ENCODE peak calls at places on chromosomes 2 and 18, in seven cellular contexts. One of them, this sample, is unnamed.

GRCh38 chr2:27765621-27766286 is 5.8 kb upstream of the MRPL33 start:
- DNase-seq in activated B cell treated with CpG ODN at 0.5 μM for 24 hours: no peak
- DNase-seq in uterus: peak; percentile 43
- DNase-seq in GM23338: no peak
- DNase-seq in CD8-positive, alpha-beta T cell: peak; percentile 31
- DNase-seq in retinal pigment epithelial cell: no peak
- DNase-seq in H9: no peak
- DNase-seq in this sample: no peak

GRCh38 chr18:55232506-55232905 is 273.2 kb upstream of the CCDC68 start:
- DNase-seq in activated B cell treated with CpG ODN at 0.5 μM for 24 hours: no peak
- DNase-seq in uterus: no peak
- DNase-seq in GM23338: no peak
- DNase-seq in CD8-positive, alpha-beta T cell: no peak
- DNase-seq in retinal pigment epithelial cell: no peak
- DNase-seq in H9: no peak
- DNase-seq in this sample: no peak

GRCh38 chr2:159703491-159703890 is 8.8 kb upstream of the MARCHF7 start:
- DNase-seq in activated B cell treated with CpG ODN at 0.5 μM for 24 hours: no peak
- DNase-seq in uterus: no peak
- DNase-seq in GM23338: no peak
- DNase-seq in CD8-positive, alpha-beta T cell: no peak
- DNase-seq in retinal pigment epithelial cell: no peak
- DNase-seq in H9: no peak
- DNase-seq in this sample: no peak

GRCh38 chr2:217402622-217403383 is 542.9 kb upstream of the TNP1 start:
- DNase-seq in activated B cell treated with CpG ODN at 0.5 μM for 24 hours: no peak
- DNase-seq in uterus: peak; percentile 89
- DNase-seq in GM23338: no peak
- DNase-seq in CD8-positive, alpha-beta T cell: no peak
- DNase-seq in retinal pigment epithelial cell: peak; percentile 58
- DNase-seq in H9: no peak
- DNase-seq in this sample: peak; percentile 76

GRCh38 chr2:64212346-64212745 is 68.1 kb upstream of the PELI1 start:
- DNase-seq in activated B cell treated with CpG ODN at 0.5 μM for 24 hours: no peak
- DNase-seq in uterus: no peak
- DNase-seq in GM23338: no peak
- DNase-seq in CD8-positive, alpha-beta T cell: no peak
- DNase-seq in retinal pigment epithelial cell: no peak
- DNase-seq in H9: no peak
- DNase-seq in this sample: no peak

GRCh38 chr18:7452331-7452730 is 114.8 kb upstream of the PTPRM start:
- DNase-seq in activated B cell treated with CpG ODN at 0.5 μM for 24 hours: no peak
- DNase-seq in uterus: no peak
- DNase-seq in GM23338: peak; percentile 81
- DNase-seq in CD8-positive, alpha-beta T cell: no peak
- DNase-seq in retinal pigment epithelial cell: no peak
- DNase-seq in H9: peak; percentile 78
- DNase-seq in this sample: no peak

GRCh38 chr18:21996261-21996892 is 173.0 kb upstream of the GATA6 start:
- DNase-seq in activated B cell treated with CpG ODN at 0.5 μM for 24 hours: no peak
- DNase-seq in uterus: peak; percentile 55
- DNase-seq in GM23338: no peak
- DNase-seq in CD8-positive, alpha-beta T cell: no peak
- DNase-seq in retinal pigment epithelial cell: no peak
- DNase-seq in H9: no peak
- DNase-seq in this sample: no peak

GRCh38 chr2:149160701-149161217 is 122.3 kb downstream of the LYPD6B start:
- DNase-seq in activated B cell treated with CpG ODN at 0.5 μM for 24 hours: no peak
- DNase-seq in uterus: no peak
- DNase-seq in GM23338: no peak
- DNase-seq in CD8-positive, alpha-beta T cell: peak; percentile 5
- DNase-seq in retinal pigment epithelial cell: no peak
- DNase-seq in H9: no peak
- DNase-seq in this sample: no peak

GRCh38 chr2:220533485-220533884 is 906.1 kb downstream of the SLC4A3 start:
- DNase-seq in activated B cell treated with CpG ODN at 0.5 μM for 24 hours: no peak
- DNase-seq in uterus: no peak
- DNase-seq in GM23338: peak; percentile 61
- DNase-seq in CD8-positive, alpha-beta T cell: no peak
- DNase-seq in retinal pigment epithelial cell: no peak
- DNase-seq in H9: peak; percentile 53
- DNase-seq in this sample: no peak

GRCh38 chr2:141499123-141499522 is 631.7 kb downstream of the LRP1B start:
- DNase-seq in activated B cell treated with CpG ODN at 0.5 μM for 24 hours: no peak
- DNase-seq in uterus: no peak
- DNase-seq in GM23338: no peak
- DNase-seq in CD8-positive, alpha-beta T cell: no peak
- DNase-seq in retinal pigment epithelial cell: no peak
- DNase-seq in H9: no peak
- DNase-seq in this sample: no peak

GRCh38 chr18:69490813-69491212 is 90.1 kb downstream of the DOK6 start:
- DNase-seq in activated B cell treated with CpG ODN at 0.5 μM for 24 hours: no peak
- DNase-seq in uterus: no peak
- DNase-seq in GM23338: no peak
- DNase-seq in CD8-positive, alpha-beta T cell: no peak
- DNase-seq in retinal pigment epithelial cell: no peak
- DNase-seq in H9: no peak
- DNase-seq in this sample: no peak

GRCh38 chr2:7363906-7364305 is 446.7 kb downstream of the RNF144A start:
- DNase-seq in activated B cell treated with CpG ODN at 0.5 μM for 24 hours: no peak
- DNase-seq in uterus: no peak
- DNase-seq in GM23338: peak; percentile 16
- DNase-seq in CD8-positive, alpha-beta T cell: no peak
- DNase-seq in retinal pigment epithelial cell: no peak
- DNase-seq in H9: no peak
- DNase-seq in this sample: no peak

GRCh38 chr2:236250909-236251579 is 13.2 kb downstream of the ASB18 start:
- DNase-seq in activated B cell treated with CpG ODN at 0.5 μM for 24 hours: no peak
- DNase-seq in uterus: no peak
- DNase-seq in GM23338: no peak
- DNase-seq in CD8-positive, alpha-beta T cell: no peak
- DNase-seq in retinal pigment epithelial cell: no peak
- DNase-seq in H9: no peak
- DNase-seq in this sample: no peak

GRCh38 chr2:30206461-30207430 is 24.6 kb upstream of the LBH start:
- DNase-seq in activated B cell treated with CpG ODN at 0.5 μM for 24 hours: no peak
- DNase-seq in uterus: no peak
- DNase-seq in GM23338: no peak
- DNase-seq in CD8-positive, alpha-beta T cell: no peak
- DNase-seq in retinal pigment epithelial cell: no peak
- DNase-seq in H9: no peak
- DNase-seq in this sample: no peak

GRCh38 chr2:183242937-183243336 is 118.7 kb downstream of the NUP35 start:
- DNase-seq in activated B cell treated with CpG ODN at 0.5 μM for 24 hours: no peak
- DNase-seq in uterus: no peak
- DNase-seq in GM23338: no peak
- DNase-seq in CD8-positive, alpha-beta T cell: no peak
- DNase-seq in retinal pigment epithelial cell: no peak
- DNase-seq in H9: no peak
- DNase-seq in this sample: no peak

DNA sequence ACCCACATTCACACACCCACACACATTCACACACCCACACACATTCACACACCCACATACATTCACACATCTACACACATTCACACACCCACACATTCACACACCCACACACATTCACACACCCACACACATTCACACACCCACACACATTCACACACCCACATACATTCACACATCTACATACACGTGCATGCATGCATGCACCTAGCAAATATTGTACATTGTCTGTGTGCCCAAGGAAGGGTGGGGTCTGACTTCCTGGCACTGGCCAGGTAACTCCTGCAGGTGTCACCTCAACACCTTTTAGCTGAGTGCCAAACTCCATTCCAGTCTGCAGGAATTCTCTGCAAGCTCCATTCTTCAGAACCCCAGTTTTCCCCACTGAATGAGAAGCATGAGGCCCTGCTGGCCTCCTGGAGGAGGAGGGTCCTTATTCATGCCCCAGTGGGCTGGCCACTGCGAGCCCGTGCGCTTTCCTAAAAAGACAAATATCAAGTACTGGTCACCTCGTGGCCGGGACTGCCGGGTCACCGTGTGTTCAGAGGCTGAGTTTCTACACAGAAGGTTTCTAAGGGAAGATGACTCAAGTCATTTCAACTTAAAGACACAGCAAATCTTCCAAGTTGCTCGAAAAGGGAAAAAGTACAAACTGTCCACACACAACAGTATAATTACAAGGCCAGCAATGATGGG is 131.5 kb downstream of the HDAC4 start:
- DNase-seq in activated B cell treated with CpG ODN at 0.5 μM for 24 hours: no peak
- DNase-seq in uterus: no peak
- DNase-seq in GM23338: no peak
- DNase-seq in CD8-positive, alpha-beta T cell: no peak
- DNase-seq in retinal pigment epithelial cell: no peak
- DNase-seq in H9: no peak
- DNase-seq in this sample: no peak
- TF ChIP-seq CTCF in activated B cell treated with CpG ODN at 0.5 μM for 24 hours: no peak
- TF ChIP-seq CTCF in uterus: no peak
- TF ChIP-seq CTCF in GM23338: no peak
- TF ChIP-seq CTCF in CD8-positive, alpha-beta T cell: no peak
- TF ChIP-seq CTCF in retinal pigment epithelial cell: no peak
- TF ChIP-seq CTCF in H9: no peak
- TF ChIP-seq CTCF in this sample: no peak

GRCh38 chr2:104432972-104433371 is 420.9 kb upstream of the POU3F3 start:
- DNase-seq in activated B cell treated with CpG ODN at 0.5 μM for 24 hours: no peak
- DNase-seq in uterus: no peak
- DNase-seq in GM23338: no peak
- DNase-seq in CD8-positive, alpha-beta T cell: no peak
- DNase-seq in retinal pigment epithelial cell: no peak
- DNase-seq in H9: no peak
- DNase-seq in this sample: no peak

GRCh38 chr2:104431701-104432121 is 422.2 kb upstream of the POU3F3 start:
- DNase-seq in activated B cell treated with CpG ODN at 0.5 μM for 24 hours: no peak
- DNase-seq in uterus: no peak
- DNase-seq in GM23338: no peak
- DNase-seq in CD8-positive, alpha-beta T cell: no peak
- DNase-seq in retinal pigment epithelial cell: no peak
- DNase-seq in H9: no peak
- DNase-seq in this sample: no peak

GRCh38 chr2:104434966-104435365 is 418.9 kb upstream of the POU3F3 start:
- DNase-seq in activated B cell treated with CpG ODN at 0.5 μM for 24 hours: no peak
- DNase-seq in uterus: no peak
- DNase-seq in GM23338: no peak
- DNase-seq in CD8-positive, alpha-beta T cell: no peak
- DNase-seq in retinal pigment epithelial cell: no peak
- DNase-seq in H9: no peak
- DNase-seq in this sample: no peak

GRCh38 chr2:104432401-104432800 is 421.5 kb upstream of the POU3F3 start:
- DNase-seq in activated B cell treated with CpG ODN at 0.5 μM for 24 hours: no peak
- DNase-seq in uterus: no peak
- DNase-seq in GM23338: no peak
- DNase-seq in CD8-positive, alpha-beta T cell: no peak
- DNase-seq in retinal pigment epithelial cell: no peak
- DNase-seq in H9: no peak
- DNase-seq in this sample: no peak

DNA sequence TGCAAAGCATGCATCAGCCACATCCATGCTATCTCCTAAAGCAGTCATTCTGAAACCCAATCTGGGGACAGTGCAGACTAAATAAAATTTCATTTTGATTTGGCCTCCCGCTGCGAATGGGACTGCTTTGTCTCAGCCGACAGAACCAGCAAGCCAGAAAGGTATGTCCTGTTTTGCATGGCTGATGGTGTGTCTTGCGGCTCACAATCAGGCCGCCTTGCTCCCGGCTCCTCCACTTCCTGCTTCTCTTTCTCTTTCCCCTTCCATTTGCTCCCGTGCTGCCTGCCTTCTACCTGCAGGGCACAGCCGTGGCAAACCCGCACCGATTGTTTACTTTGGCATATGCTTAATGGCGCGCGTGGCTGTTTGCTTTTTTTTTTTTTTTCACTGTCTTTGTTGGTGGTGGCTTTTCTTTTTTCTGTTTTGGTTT is 419.5 kb upstream of the POU3F3 start:
- DNase-seq in activated B cell treated with CpG ODN at 0.5 μM for 24 hours: no peak
- DNase-seq in uterus: no peak
- DNase-seq in GM23338: peak; percentile 83
- DNase-seq in CD8-positive, alpha-beta T cell: no peak
- DNase-seq in retinal pigment epithelial cell: no peak
- DNase-seq in H9: peak; percentile 79
- DNase-seq in this sample: peak; percentile 45
- TF ChIP-seq CTCF in activated B cell treated with CpG ODN at 0.5 μM for 24 hours: no peak
- TF ChIP-seq CTCF in uterus: no peak
- TF ChIP-seq CTCF in GM23338: no peak
- TF ChIP-seq CTCF in CD8-positive, alpha-beta T cell: no peak
- TF ChIP-seq CTCF in retinal pigment epithelial cell: no peak
- TF ChIP-seq CTCF in H9: peak; percentile 16
- TF ChIP-seq CTCF in this sample: no peak

DNA sequence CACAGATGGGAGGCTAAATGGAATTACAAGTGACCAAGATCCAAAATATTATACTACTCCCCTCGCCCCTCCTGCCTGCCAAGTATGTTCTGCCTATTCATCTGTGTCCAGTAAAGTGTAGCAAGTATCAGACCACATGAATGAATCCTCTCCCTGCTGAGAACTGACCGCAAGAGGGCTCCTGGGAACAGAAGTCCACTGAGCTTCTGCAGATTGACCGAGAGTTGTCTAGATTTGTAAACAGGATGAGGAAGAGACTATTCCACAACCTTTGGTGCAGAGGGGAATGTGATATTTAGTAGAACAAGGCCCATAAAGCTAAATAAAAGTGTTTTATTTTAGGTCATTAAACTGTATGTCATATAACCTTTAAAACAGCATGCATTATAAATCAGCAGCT is 376.9 kb downstream of the DCC start:
- DNase-seq in activated B cell treated with CpG ODN at 0.5 μM for 24 hours: no peak
- DNase-seq in uterus: no peak
- DNase-seq in GM23338: peak; percentile 24
- DNase-seq in CD8-positive, alpha-beta T cell: no peak
- DNase-seq in retinal pigment epithelial cell: no peak
- DNase-seq in H9: no peak
- DNase-seq in this sample: no peak
- TF ChIP-seq CTCF in activated B cell treated with CpG ODN at 0.5 μM for 24 hours: no peak
- TF ChIP-seq CTCF in uterus: no peak
- TF ChIP-seq CTCF in GM23338: peak; percentile 22
- TF ChIP-seq CTCF in CD8-positive, alpha-beta T cell: no peak
- TF ChIP-seq CTCF in retinal pigment epithelial cell: peak; percentile 62
- TF ChIP-seq CTCF in H9: peak; percentile 37
- TF ChIP-seq CTCF in this sample: peak; percentile 14

GRCh38 chr2:218869064-218869463 is 9.5 kb downstream of the WNT6 start:
- DNase-seq in activated B cell treated with CpG ODN at 0.5 μM for 24 hours: no peak
- DNase-seq in uterus: no peak
- DNase-seq in GM23338: no peak
- DNase-seq in CD8-positive, alpha-beta T cell: no peak
- DNase-seq in retinal pigment epithelial cell: no peak
- DNase-seq in H9: no peak
- DNase-seq in this sample: no peak

GRCh38 chr2:218873359-218874194 is 7.1 kb upstream of the WNT10A start:
- DNase-seq in activated B cell treated with CpG ODN at 0.5 μM for 24 hours: no peak
- DNase-seq in uterus: no peak
- DNase-seq in GM23338: peak; percentile 56
- DNase-seq in CD8-positive, alpha-beta T cell: no peak
- DNase-seq in retinal pigment epithelial cell: no peak
- DNase-seq in H9: no peak
- DNase-seq in this sample: no peak

GRCh38 chr2:218871345-218872302 is 9.0 kb upstream of the WNT10A start:
- DNase-seq in activated B cell treated with CpG ODN at 0.5 μM for 24 hours: no peak
- DNase-seq in uterus: no peak
- DNase-seq in GM23338: no peak
- DNase-seq in CD8-positive, alpha-beta T cell: no peak
- DNase-seq in retinal pigment epithelial cell: no peak
- DNase-seq in H9: no peak
- DNase-seq in this sample: no peak

GRCh38 chr2:218872645-218873358 is 7.8 kb upstream of the WNT10A start:
- DNase-seq in activated B cell treated with CpG ODN at 0.5 μM for 24 hours: no peak
- DNase-seq in uterus: no peak
- DNase-seq in GM23338: peak; percentile 80
- DNase-seq in CD8-positive, alpha-beta T cell: no peak
- DNase-seq in retinal pigment epithelial cell: no peak
- DNase-seq in H9: peak; percentile 76
- DNase-seq in this sample: no peak

GRCh38 chr2:218870984-218871344 is 9.7 kb upstream of the WNT10A start:
- DNase-seq in activated B cell treated with CpG ODN at 0.5 μM for 24 hours: no peak
- DNase-seq in uterus: no peak
- DNase-seq in GM23338: no peak
- DNase-seq in CD8-positive, alpha-beta T cell: no peak
- DNase-seq in retinal pigment epithelial cell: no peak
- DNase-seq in H9: no peak
- DNase-seq in this sample: no peak
- TF ChIP-seq CTCF in activated B cell treated with CpG ODN at 0.5 μM for 24 hours: no peak
- TF ChIP-seq CTCF in uterus: no peak
- TF ChIP-seq CTCF in GM23338: no peak
- TF ChIP-seq CTCF in CD8-positive, alpha-beta T cell: no peak
- TF ChIP-seq CTCF in retinal pigment epithelial cell: no peak
- TF ChIP-seq CTCF in H9: no peak
- TF ChIP-seq CTCF in this sample: no peak

This sample was measured in mesothelial cell of epicardium.